ENCODE peak calls at places on chromosome 19, in eight cellular contexts. O is activated CD4-positive, alpha-beta memory T cell treated with anti-CD3 and anti-CD28 coated beads, Interleukin-2, amount 10 ng/mL, durations not matched to agents 7 days and 5 days; J is right atrium auricular region; R is activated CD4-positive, CD25-positive, alpha-beta regulatory T cell treated with anti-CD3 and anti-CD28 coated beads, Interleukin-2, amount 50 U/mL, for 16 hours; N is iPS-NIHi11; K is OCI-LY7; H is putamen; W is stimulated activated CD4-positive, alpha-beta T cell treated with anti-CD3 and anti-CD28 coated beads, Interleukin-1b, Interleukin-23, amount 100 ng/mL, for 1 hour. B is an unnamed sample.

GRCh38 chr19:33208904-33209843 is 15.0 kb downstream of the LRP3 start:
- DNase-seq in O (no peak), J (no peak), R (no peak), N (no peak), K (no peak), H (no peak), W (no peak), B (no peak)

GRCh38 chr19:46860846-46861690 is at the start of gene ARHGAP35:
- DNase-seq in O (peak; percentile 86), J (no peak), R (no peak), N (peak; percentile 83), K (peak; percentile 27), H (peak; percentile 23), W (no peak), B (peak; percentile 85)

GRCh38 chr19:2763687-2764086 is 19.4 kb downstream of the SGTA start:
- DNase-seq in O (no peak), J (no peak), R (no peak), N (no peak), K (no peak), H (no peak), W (no peak), B (no peak)

GRCh38 chr19:42554046-42554575 is 25.8 kb upstream of the CEACAM1 start:
- DNase-seq in O (no peak), J (peak; percentile 43), R (no peak), N (no peak), K (no peak), H (no peak), W (no peak), B (no peak)

GRCh38 chr19:14401468-14401867 is 17.7 kb downstream of the DDX39A start:
- DNase-seq in O (no peak), J (no peak), R (no peak), N (no peak), K (no peak), H (no peak), W (no peak), B (no peak)

GRCh38 chr19:8569066-8569761 is 8.0 kb downstream of the MYO1F start:
- DNase-seq in O (peak; percentile 88), J (peak; percentile 67), R (no peak), N (peak; percentile 4), K (no peak), H (no peak), W (no peak), B (peak; percentile 98)

GRCh38 chr19:10640361-10640760 is 13.8 kb upstream of the ILF3 start:
- DNase-seq in O (no peak), J (no peak), R (no peak), N (no peak), K (no peak), H (no peak), W (no peak), B (no peak)

GRCh38 chr19:28652790-28653189 is 560.2 kb downstream of the UQCRFS1 start:
- DNase-seq in O (no peak), J (no peak), R (no peak), N (no peak), K (no peak), H (peak; percentile 18), W (no peak), B (no peak)

GRCh38 chr19:47124937-47125668 is 5.5 kb upstream of the SAE1 start:
- DNase-seq in O (peak; percentile 22), J (no peak), R (no peak), N (peak; percentile 70), K (peak; percentile 74), H (peak; percentile 66), W (no peak), B (peak; percentile 86)

GRCh38 chr19:4082172-4082571 is 15.5 kb upstream of the ZBTB7A start:
- DNase-seq in O (no peak), J (no peak), R (no peak), N (no peak), K (no peak), H (no peak), W (no peak), B (no peak)

GRCh38 chr19:5289060-5289990 is 51.3 kb downstream of the PTPRS start:
- DNase-seq in O (no peak), J (no peak), R (no peak), N (no peak), K (peak; percentile 50), H (no peak), W (no peak), B (no peak)

GRCh38 chr19:5290336-5291262 is 50.0 kb downstream of the PTPRS start:
- DNase-seq in O (no peak), J (no peak), R (no peak), N (no peak), K (no peak), H (peak; percentile 82), W (no peak), B (no peak)

GRCh38 chr19:49690073-49690655 is 752 bp upstream of the CPT1C start:
- DNase-seq in O (no peak), J (no peak), R (no peak), N (no peak), K (no peak), H (no peak), W (no peak), B (no peak)

GRCh38 chr19:55301459-55302331 is 17.9 kb downstream of the BRSK1 start:
- DNase-seq in O (peak; percentile 94), J (peak; percentile 85), R (peak; percentile 86), N (peak; percentile 100), K (peak; percentile 91), H (peak; percentile 77), W (peak; percentile 97), B (peak; percentile 78)

GRCh38 chr19:17488593-17489391 is 18.5 kb downstream of the SLC27A1 start:
- DNase-seq in O (peak; percentile 72), J (no peak), R (peak; percentile 39), N (peak; percentile 89), K (peak; percentile 93), H (no peak), W (peak; percentile 63), B (no peak)

GRCh38 chr19:8331263-8331840 is 10.1 kb downstream of the RPS28 start:
- DNase-seq in O (no peak), J (no peak), R (no peak), N (no peak), K (no peak), H (no peak), W (no peak), B (no peak)

GRCh38 chr19:3694361-3695123 is 5.7 kb downstream of the PIP5K1C start:
- DNase-seq in O (no peak), J (no peak), R (no peak), N (no peak), K (no peak), H (no peak), W (no peak), B (no peak)

GRCh38 chr19:29812881-29813275 is 1.1 kb downstream of the CCNE1 start:
- DNase-seq in O (peak; percentile 18), J (no peak), R (no peak), N (no peak), K (no peak), H (no peak), W (no peak), B (no peak)

GRCh38 chr19:1074512-1075283 is 7.7 kb downstream of the ARHGAP45 start:
- DNase-seq in O (peak; percentile 91), J (peak; percentile 68), R (peak; percentile 87), N (no peak), K (peak; percentile 90), H (peak; percentile 36), W (peak; percentile 67), B (no peak)

GRCh38 chr19:887072-887471 is 5.9 kb downstream of the MED16 start:
- DNase-seq in O (no peak), J (no peak), R (no peak), N (no peak), K (no peak), H (no peak), W (no peak), B (peak; percentile 65)

GRCh38 chr19:3979289-3979673 is 6.0 kb downstream of the EEF2 start:
- DNase-seq in O (no peak), J (no peak), R (no peak), N (peak; percentile 11), K (no peak), H (no peak), W (no peak), B (no peak)

B was measured in choroid plexus epithelial cell.